ENCODE peak calls at places on chromosomes 7 and 10, in nine cellular contexts. O is DND-41, A is colonic mucosa, T is GM23248, U is endodermal cell, Y is PC-3, Q is endothelial cell of umbilical vein, J is K562, M is astrocyte. V is an unnamed sample.

GRCh38 chr7:13952921-13953320 is 36.5 kb downstream of the ETV1 start:
- DNase-seq in U (no peak), O (no peak), J (no peak), A (no peak), T (no peak), Y (no peak), M (no peak), Q (no peak), V (no peak)

GRCh38 chr7:3943265-3943664 is 642.2 kb downstream of the SDK1 start:
- DNase-seq in J (no peak), Q (no peak), A (peak; percentile 29), T (no peak), O (no peak), Y (no peak), M (no peak), U (no peak), V (no peak)

GRCh38 chr10:673492-673891 is 16.0 kb downstream of the DIP2C start:
- DNase-seq in M (no peak), T (no peak), U (peak; percentile 5), Y (no peak), J (no peak), Q (no peak), A (no peak), O (no peak), V (no peak)

GRCh38 chr10:5888352-5888751 is 1.3 kb downstream of the ANKRD16 start:
- DNase-seq in M (peak; percentile 35), J (no peak), Y (peak; percentile 8), T (peak; percentile 64), U (no peak), O (no peak), A (peak; percentile 27), Q (peak; percentile 37), V (no peak)

GRCh38 chr7:41323811-41324210 is 379.1 kb downstream of the INHBA start:
- DNase-seq in M (peak; percentile 20), J (no peak), O (no peak), T (no peak), Q (no peak), U (no peak), Y (no peak), A (no peak), V (no peak)

GRCh38 chr10:83607959-83608745 is 531.2 kb upstream of the GHITM start:
- DNase-seq in J (no peak), M (peak; percentile 85), Y (no peak), A (no peak), U (no peak), Q (peak; percentile 63), O (no peak), T (no peak), V (no peak)

GRCh38 chr7:148915211-148915610 is 31.1 kb upstream of the EZH2 start:
- DNase-seq in M (no peak), Y (no peak), J (no peak), O (no peak), Q (no peak), U (no peak), A (no peak), T (no peak), V (no peak)

GRCh38 chr7:130987092-130987491 is 253.1 kb upstream of the KLF14 start:
- DNase-seq in Q (no peak), O (no peak), Y (peak; percentile 26), T (no peak), U (no peak), J (no peak), M (no peak), A (no peak), V (no peak)

GRCh38 chr10:89332092-89332633 is 4.4 kb downstream of the IFIT3 start:
- DNase-seq in Q (peak; percentile 60), O (peak; percentile 44), J (no peak), Y (no peak), T (peak; percentile 75), M (peak; percentile 53), U (no peak), A (peak; percentile 45), V (no peak)

DNA sequence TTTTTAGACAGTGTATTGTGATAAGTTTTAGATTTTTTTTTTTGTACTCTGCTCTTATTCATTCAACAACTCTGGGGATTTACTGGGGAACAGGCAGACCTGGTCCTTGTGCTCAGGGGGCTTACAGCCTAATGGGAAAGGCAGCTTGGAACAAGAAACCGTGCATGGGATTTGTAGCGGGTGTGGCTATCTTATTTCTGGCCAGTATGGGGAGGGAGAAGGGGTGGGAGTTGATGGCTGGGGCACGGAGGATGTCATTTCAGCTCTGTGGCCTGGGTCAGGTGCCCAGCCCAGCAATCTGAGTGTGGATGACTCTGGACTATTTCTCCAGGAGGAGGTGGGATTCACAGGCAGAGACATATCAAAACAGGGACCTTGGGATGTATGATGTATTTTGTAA is 47.0 kb downstream of the GRK5 start:
- DNase-seq in T (no peak), M (no peak), J (no peak), U (no peak), Y (no peak), O (no peak), Q (no peak), A (no peak), V (no peak)
- H3K9ac ChIP-seq in T (peak overlapping the region; percentile 82), M (peak overlapping the region; percentile 85), J (no peak overlapping the region), U (no peak overlapping the region), Y (peak overlapping the region; percentile 63), O (no peak overlapping the region), Q (no peak overlapping the region), A (no peak overlapping the region), V (no peak overlapping the region)

DNA sequence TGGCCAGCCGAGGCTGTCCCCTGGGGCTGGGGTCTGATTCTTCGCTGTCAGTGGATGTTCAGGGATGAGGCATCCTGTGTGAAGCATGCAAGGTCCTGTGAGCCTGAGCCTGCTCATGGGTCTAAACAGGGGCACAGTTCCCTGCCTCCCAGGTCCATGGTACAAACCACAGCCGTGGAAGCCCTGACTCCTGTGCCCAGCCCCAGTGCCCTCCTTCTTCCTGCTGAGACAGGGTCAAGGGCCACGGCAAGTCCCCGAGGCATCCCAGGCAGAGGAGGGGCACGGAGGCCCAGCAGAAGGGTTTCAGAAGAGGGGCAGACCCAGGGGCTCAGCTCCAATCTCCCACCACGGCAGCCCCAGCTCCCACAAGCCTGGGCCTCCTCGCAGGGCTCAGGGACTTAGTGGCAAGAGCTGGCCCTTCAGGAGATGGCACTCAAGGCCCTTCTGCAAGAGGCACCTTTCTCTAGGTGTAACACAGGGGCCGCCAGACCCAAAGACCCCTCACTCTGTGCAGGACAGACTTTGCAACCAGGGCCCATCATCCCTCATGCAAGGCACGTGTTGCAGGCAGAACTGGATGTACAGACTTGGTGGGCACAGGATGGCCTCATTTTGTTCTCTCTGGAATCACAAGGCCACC is 248.8 kb downstream of the TCERG1L start:
- DNase-seq in U (no peak), M (no peak), A (no peak), Y (no peak), Q (no peak), T (no peak), O (no peak), J (no peak), V (no peak)
- H3K9ac ChIP-seq in U (no peak overlapping the region), M (no peak overlapping the region), A (no peak overlapping the region), Y (no peak overlapping the region), Q (no peak overlapping the region), T (no peak overlapping the region), O (no peak overlapping the region), J (no peak overlapping the region), V (no peak overlapping the region)

GRCh38 chr10:79315602-79315920 is 31.7 kb upstream of the PPIF start:
- DNase-seq in U (no peak), O (no peak), M (no peak), T (no peak), A (no peak), J (no peak), Y (no peak), Q (no peak), V (no peak)

GRCh38 chr10:79314761-79315601 is 32.3 kb upstream of the PPIF start:
- DNase-seq in M (no peak), A (peak; percentile 52), U (no peak), J (no peak), Q (no peak), T (peak; percentile 27), O (no peak), Y (peak; percentile 49), V (no peak)

GRCh38 chr10:79318369-79318768 is 28.9 kb upstream of the PPIF start:
- DNase-seq in M (no peak), J (no peak), U (no peak), Y (no peak), A (no peak), O (peak; percentile 14), Q (no peak), T (no peak), V (peak; percentile 48)

GRCh38 chr10:79319372-79319771 is 27.9 kb upstream of the PPIF start:
- DNase-seq in M (no peak), U (no peak), Q (no peak), A (no peak), J (no peak), Y (no peak), O (no peak), T (no peak), V (peak; percentile 39)

DNA sequence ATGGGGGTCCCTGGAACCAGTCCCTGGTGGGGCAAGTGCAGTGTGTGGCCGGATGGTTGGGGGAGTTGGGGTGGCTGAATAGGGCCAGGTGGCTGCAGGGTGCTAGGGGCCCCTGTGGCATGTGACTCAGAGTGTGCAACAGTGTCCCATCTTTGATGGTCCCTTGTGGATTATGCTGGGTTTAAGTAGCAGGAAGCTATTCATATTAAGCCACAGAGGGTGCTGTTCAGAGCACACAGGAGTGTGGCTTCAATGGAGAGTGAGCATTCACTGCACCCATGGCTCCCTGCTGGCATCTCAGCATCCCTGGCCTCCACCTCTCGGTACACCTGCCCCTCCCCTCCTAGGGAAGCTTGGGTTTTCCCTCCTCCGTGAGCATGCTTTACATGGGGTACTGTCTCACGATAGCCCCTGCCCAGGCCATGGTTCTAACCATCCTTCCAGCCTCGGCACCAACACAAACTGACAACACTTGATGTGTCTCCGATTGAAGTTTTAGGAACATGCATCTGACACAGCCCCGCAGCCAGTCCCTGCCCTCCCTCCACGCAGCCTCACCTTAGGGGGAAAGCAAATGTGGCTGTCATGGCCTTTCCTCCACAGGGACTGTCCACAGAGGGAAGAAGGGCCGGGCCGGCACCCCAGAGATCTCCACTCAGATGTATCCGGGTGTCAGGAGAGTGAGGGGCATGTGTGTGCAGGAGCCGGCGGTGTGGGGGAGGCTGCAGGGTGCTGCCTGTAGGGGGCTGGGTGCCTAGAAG is 30.4 kb upstream of the PPIF start:
- DNase-seq in O (peak; percentile 57), Q (peak; percentile 9), A (no peak), J (no peak), T (peak; percentile 42), Y (peak; percentile 55), U (no peak), M (peak; percentile 7), V (no peak)
- H3K9ac ChIP-seq in O (no peak overlapping the region), Q (no peak overlapping the region), A (no peak overlapping the region), J (no peak overlapping the region), T (peak overlapping the region; percentile 58), Y (peak overlapping the region; percentile 7), U (no peak overlapping the region), M (peak overlapping the region; percentile 13), V (no peak overlapping the region)

DNA sequence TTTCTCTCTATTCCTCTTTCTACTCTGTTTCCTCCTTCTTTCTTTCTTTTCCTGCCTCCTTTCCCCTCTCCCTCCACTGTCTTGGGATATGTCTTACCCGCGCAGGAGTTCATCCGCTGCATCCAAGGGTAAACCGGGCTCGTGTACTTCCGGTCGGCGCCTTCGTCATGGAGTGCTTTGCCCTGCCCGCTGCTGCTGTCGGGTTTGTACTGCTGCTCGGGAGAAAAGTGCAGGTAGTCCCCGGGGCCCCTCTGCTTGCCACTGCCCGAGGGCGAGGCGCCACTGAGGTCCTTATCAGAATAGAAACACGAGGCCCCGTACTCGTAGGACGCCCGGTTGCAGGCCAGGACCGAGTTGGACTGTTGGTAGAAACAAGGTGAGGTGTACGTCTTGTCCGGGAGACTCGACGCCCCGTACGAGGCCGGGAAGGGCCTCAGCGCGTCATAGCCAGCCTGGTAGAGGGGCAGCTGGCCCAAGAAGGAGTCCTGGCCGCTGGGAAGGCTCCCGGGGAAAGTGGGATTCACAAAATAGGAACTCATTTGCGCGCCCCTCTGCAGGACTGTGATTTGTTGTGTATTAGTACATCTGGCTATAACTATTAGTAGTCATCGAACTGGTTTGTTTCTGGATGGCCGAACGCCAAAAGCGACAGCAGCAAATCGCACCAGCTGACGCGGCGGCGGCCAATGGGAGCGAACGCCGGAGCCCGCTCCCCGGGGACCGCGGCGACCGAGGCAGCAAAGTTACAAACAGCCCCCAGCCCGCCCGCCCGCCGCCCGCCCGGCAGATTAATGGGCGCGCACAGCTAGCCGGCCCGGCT is at the start of gene HOXA6:
- DNase-seq in A (peak; percentile 81), T (peak; percentile 72), U (peak; percentile 63), M (no peak), O (no peak), Q (peak; percentile 76), Y (peak; percentile 74), J (no peak), V (peak; percentile 95)
- H3K9ac ChIP-seq in A (peak within 1 kb of the TSS; percentile 78), T (peak within 1 kb of the TSS; percentile 87), U (no peak within 1 kb of the TSS), M (no peak within 1 kb of the TSS), O (peak within 1 kb of the TSS; percentile 73), Q (peak within 1 kb of the TSS; percentile 65), Y (peak within 1 kb of the TSS; percentile 73), J (no peak within 1 kb of the TSS), V (peak within 1 kb of the TSS; percentile 85)